ENCODE peak calls at places on chromosome 9, in six cellular contexts. E, Y, F, W, H and C are unnamed samples.
A peak's percentile ranks its signal among the peaks of the same experiment; 100 is the strongest.

GRCh38 chr9:80285325-80285724 is 713.6 kb downstream of the TLE4 start:
- DNase-seq in F (no peak), E (no peak), W (no peak), Y (no peak), H (no peak), C (no peak)

GRCh38 chr9:98943682-98944129 is at the start of gene COL15A1:
- DNase-seq in Y (no peak), F (peak; percentile 89), E (no peak), W (peak; percentile 27), H (peak; percentile 86), C (peak; percentile 73)

GRCh38 chr9:17519761-17520160 is 59.1 kb upstream of the SH3GL2 start:
- DNase-seq in H (no peak), F (no peak), W (no peak), E (no peak), Y (no peak), C (no peak)

GRCh38 chr9:137049544-137050449 is 3.8 kb upstream of the NPDC1 start:
- DNase-seq in Y (peak; percentile 73), W (peak; percentile 77), F (peak; percentile 68), E (no peak), H (peak; percentile 73), C (peak; percentile 77)

GRCh38 chr9:132842124-132843005 is 35.7 kb downstream of the AK8 start:
- DNase-seq in E (no peak), H (no peak), F (no peak), W (no peak), Y (no peak), C (no peak)

GRCh38 chr9:31119882-31120481 is 1264.5 kb upstream of the ACO1 start:
- DNase-seq in F (no peak), Y (no peak), H (no peak), E (no peak), W (no peak), C (peak; percentile 11)

GRCh38 chr9:124125590-124126047 is 114.1 kb downstream of the LHX2 start:
- DNase-seq in W (no peak), H (no peak), F (no peak), Y (no peak), E (no peak), C (no peak)

GRCh38 chr9:78021692-78022091 is 9.9 kb downstream of the GNAQ start:
- DNase-seq in F (no peak), H (no peak), Y (no peak), E (no peak), W (no peak), C (peak; percentile 91)

GRCh38 chr9:3873818-3874217 is 348.0 kb upstream of the RFX3 start:
- DNase-seq in W (no peak), Y (no peak), E (no peak), H (no peak), F (no peak), C (no peak)

GRCh38 chr9:121725008-121725795 is 73.8 kb downstream of the DAB2IP start:
- DNase-seq in H (no peak), Y (no peak), E (no peak), F (no peak), W (peak; percentile 94), C (no peak)

GRCh38 chr9:137431416-137431931 is 8.3 kb downstream of the NOXA1 start:
- DNase-seq in E (no peak), H (no peak), Y (no peak), W (peak; percentile 8), F (peak; percentile 65), C (no peak)

GRCh38 chr9:138050472-138051330 is 173.1 kb downstream of the CACNA1B start:
- DNase-seq in Y (no peak), F (no peak), W (peak; percentile 4), E (no peak), H (no peak), C (no peak)

GRCh38 chr9:98330831-98331230 is 75.4 kb upstream of the TBC1D2 start:
- DNase-seq in Y (no peak), H (no peak), E (no peak), F (no peak), W (no peak), C (no peak)

GRCh38 chr9:90070056-90070455 is 465.2 kb downstream of the GADD45G start:
- DNase-seq in W (peak; percentile 64), F (no peak), E (no peak), Y (no peak), H (no peak), C (no peak)

GRCh38 chr9:132509921-132510874 is 72.2 kb upstream of the BARHL1 start:
- DNase-seq in H (no peak), F (peak; percentile 78), W (no peak), E (no peak), Y (no peak), C (no peak)

GRCh38 chr9:126558051-126558665 is 55.6 kb upstream of the LMX1B start:
- DNase-seq in Y (peak; percentile 72), E (peak; percentile 27), W (peak; percentile 72), F (no peak), H (peak; percentile 85), C (peak; percentile 40)

GRCh38 chr9:125910286-125910685 is 163.1 kb downstream of the PBX3 start:
- DNase-seq in W (no peak), E (no peak), H (no peak), Y (no peak), F (no peak), C (no peak)

GRCh38 chr9:93525476-93525875 is 50.9 kb upstream of the PHF2 start:
- DNase-seq in F (no peak), H (peak; percentile 35), W (no peak), Y (no peak), E (no peak), C (no peak)

GRCh38 chr9:121082075-121082474 is 7.3 kb downstream of the CNTRL start:
- DNase-seq in E (no peak), Y (no peak), F (no peak), H (no peak), W (no peak), C (no peak)

GRCh38 chr9:112554516-112554915 is 67.9 kb downstream of the KIAA1958 start:
- DNase-seq in H (no peak), F (no peak), Y (no peak), W (no peak), E (no peak), C (no peak)

GRCh38 chr9:126395439-126396212 is 69.0 kb downstream of the MVB12B start:
- DNase-seq in E (no peak), F (no peak), H (no peak), W (no peak), Y (peak; percentile 23), C (no peak)

GRCh38 chr9:136438909-136439549 is 616 bp downstream of the INPP5E start:
- DNase-seq in E (no peak), H (peak; percentile 78), F (peak; percentile 91), Y (peak; percentile 25), W (peak; percentile 36), C (peak; percentile 63)

GRCh38 chr9:5499889-5500398 is 10.4 kb upstream of the PDCD1LG2 start:
- DNase-seq in H (no peak), E (no peak), Y (no peak), W (peak; percentile 14), F (no peak), C (peak; percentile 89)

GRCh38 chr9:131407717-131408195 is 13.9 kb downstream of the PRRC2B start:
- DNase-seq in Y (no peak), E (no peak), H (peak; percentile 43), W (peak; percentile 49), F (no peak), C (peak; percentile 32)

GRCh38 chr9:131238402-131239021 is 37.8 kb downstream of the FAM78A start:
- DNase-seq in W (no peak), H (no peak), Y (no peak), F (peak; percentile 82), E (no peak), C (no peak)

GRCh38 chr9:111232997-111233790 is 96.8 kb downstream of the OR2K2 start:
- DNase-seq in Y (no peak), F (no peak), E (no peak), H (no peak), W (no peak), C (no peak)

GRCh38 chr9:137380606-137381005 is 42.4 kb downstream of the EXD3 start:
- DNase-seq in H (no peak), W (peak; percentile 10), Y (no peak), E (no peak), F (no peak), C (no peak)

GRCh38 chr9:36166150-36166927 is 2.8 kb upstream of the CCIN start:
- DNase-seq in W (peak; percentile 75), E (no peak), F (peak; percentile 97), Y (peak; percentile 93), H (peak; percentile 89), C (peak; percentile 79)

GRCh38 chr9:78962186-78962585 is 609.6 kb upstream of the TLE4 start:
- DNase-seq in Y (no peak), F (no peak), W (no peak), H (no peak), E (no peak), C (peak; percentile 1)

GRCh38 chr9:133992780-133993634 is 883 bp upstream of the VAV2 start:
- DNase-seq in E (no peak), H (peak; percentile 93), W (peak; percentile 87), Y (peak; percentile 64), F (peak; percentile 96), C (peak; percentile 60)
- TF ChIP-seq POLR2A in E (peak; percentile 78), H (peak; percentile 63), W (peak; percentile 48), Y (peak; percentile 62), F (peak; percentile 71), C (no peak)

GRCh38 chr9:129885670-129886106 is 50.4 kb downstream of the USP20 start:
- DNase-seq in H (peak; percentile 97), E (peak; percentile 64), F (peak; percentile 98), W (peak; percentile 93), Y (peak; percentile 79), C (peak; percentile 95)

GRCh38 chr9:129881547-129882324 is 46.5 kb downstream of the USP20 start:
- DNase-seq in E (no peak), H (peak; percentile 51), F (no peak), W (no peak), Y (no peak), C (no peak)

GRCh38 chr9:129886226-129887174 is 51.2 kb downstream of the USP20 start:
- DNase-seq in F (no peak), E (peak; percentile 37), W (no peak), H (peak; percentile 63), Y (no peak), C (peak; percentile 71)

GRCh38 chr9:129885018-129885669 is 49.9 kb downstream of the USP20 start:
- DNase-seq in W (peak; percentile 47), H (peak; percentile 68), F (no peak), Y (no peak), E (peak; percentile 20), C (peak; percentile 68)

GRCh38 chr9:129884220-129885017 is 49.2 kb downstream of the USP20 start:
- DNase-seq in F (peak; percentile 96), H (peak; percentile 96), Y (peak; percentile 76), E (peak; percentile 83), W (peak; percentile 93), C (peak; percentile 95)
- TF ChIP-seq POLR2A in F (peak; percentile 72), H (no peak), Y (peak; percentile 71), E (peak; percentile 67), W (peak; percentile 39), C (peak; percentile 91)

DNA sequence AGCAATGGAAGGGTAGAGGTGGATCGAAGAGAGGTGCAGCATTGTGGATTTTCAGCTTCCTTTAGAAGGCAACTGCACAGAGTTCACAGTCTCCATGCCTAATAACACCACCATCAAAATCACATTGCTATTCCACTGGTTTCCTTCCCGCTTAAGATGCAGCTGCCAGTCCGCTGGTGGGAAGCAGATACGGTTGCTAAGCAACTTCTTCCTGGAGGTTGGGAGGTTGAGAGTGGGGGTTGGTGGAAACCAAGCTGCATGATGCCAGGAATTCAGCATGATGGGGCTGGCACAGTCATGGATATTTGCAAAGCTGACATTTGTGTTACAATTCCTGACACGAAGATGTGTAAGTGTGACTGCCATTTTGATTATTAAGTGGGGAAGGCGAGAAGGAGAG is 87.6 kb downstream of the GLDC start:
- DNase-seq in E (no peak), W (no peak), Y (no peak), F (no peak), H (no peak), C (no peak)
- TF ChIP-seq POLR2A in E (no peak), W (no peak), Y (no peak), F (no peak), H (no peak), C (no peak)

GRCh38 chr9:128870128-128870940 is 11.4 kb downstream of the KYAT1 start:
- DNase-seq in H (no peak), Y (no peak), F (no peak), W (no peak), E (no peak), C (peak; percentile 36)
- TF ChIP-seq POLR2A in H (no peak), Y (no peak), F (no peak), W (no peak), E (no peak), C (no peak)